ENCODE peak calls at places on chromosomes 5 and 9, in six cellular contexts. Z is GM12878, V is HL-60, R is H1, E is SK-N-SH, O is HepG2. G is an unnamed sample.

GRCh38 chr9:4489919-4490704 is at the start of gene SLC1A1:
- DNase-seq in O (no peak), Z (peak), E (peak), R (no peak), V (peak), G (no peak)

GRCh38 chr5:108869066-108869465 is 121.4 kb downstream of the FER start:
- DNase-seq in O (no peak), E (no peak), Z (no peak), R (no peak), V (no peak), G (no peak)

GRCh38 chr9:115207003-115207837 is 89.3 kb upstream of the TNC start:
- DNase-seq in O (no peak), R (no peak), V (no peak), Z (peak), E (no peak), G (no peak)

GRCh38 chr5:31880460-31880859 is 241.5 kb downstream of the PDZD2 start:
- DNase-seq in V (no peak), R (no peak), Z (no peak), E (no peak), O (no peak), G (no peak)

GRCh38 chr9:4690144-4690543 is 10.8 kb downstream of the CDC37L1 start:
- DNase-seq in V (no peak), O (no peak), Z (no peak), E (no peak), R (no peak), G (no peak)

GRCh38 chr9:20898885-20899554 is 132.4 kb downstream of the HACD4 start:
- DNase-seq in Z (no peak), E (peak), R (no peak), O (no peak), V (no peak), G (no peak)

GRCh38 chr5:143352691-143353090 is 50.8 kb downstream of the NR3C1 start:
- DNase-seq in Z (no peak), O (no peak), V (no peak), R (no peak), E (no peak), G (no peak)

GRCh38 chr5:157594675-157595074 is 19.1 kb upstream of the ADAM19 start:
- DNase-seq in V (no peak), O (no peak), Z (no peak), E (no peak), R (no peak), G (no peak)

GRCh38 chr5:179475211-179475840 is 75.0 kb upstream of the RUFY1 start:
- DNase-seq in E (no peak), Z (no peak), R (no peak), V (no peak), O (no peak), G (no peak)

GRCh38 chr5:159208508-159209437 is 580 bp downstream of the RNF145 start:
- DNase-seq in E (peak), O (peak), Z (no peak), R (no peak), V (no peak), G (peak)

GRCh38 chr5:111512026-111512405 is 319 bp downstream of the STARD4 start:
- DNase-seq in R (no peak), E (no peak), V (no peak), O (peak), Z (no peak), G (no peak)

GRCh38 chr5:39219433-39219832 is at the start of gene FYB1:
- DNase-seq in O (no peak), Z (no peak), R (no peak), E (no peak), V (peak), G (no peak)

GRCh38 chr9:98129451-98129881 is 10.4 kb upstream of the TRIM14 start:
- DNase-seq in O (no peak), E (no peak), V (peak), Z (no peak), R (no peak), G (no peak)

GRCh38 chr5:75952963-75953362 is 130.2 kb upstream of the SV2C start:
- DNase-seq in V (no peak), E (no peak), O (no peak), Z (no peak), R (no peak), G (no peak)

GRCh38 chr5:111742166-111742565 is 14.8 kb downstream of the NREP start:
- DNase-seq in O (no peak), R (no peak), Z (no peak), E (no peak), V (no peak), G (no peak)

GRCh38 chr9:131101207-131101964 is 5.1 kb downstream of the AIF1L start:
- DNase-seq in V (no peak), E (peak), R (no peak), Z (no peak), O (no peak), G (peak)

GRCh38 chr5:124040799-124041198 is 528.8 kb downstream of the CSNK1G3 start:
- DNase-seq in O (no peak), R (no peak), Z (no peak), V (no peak), E (no peak), G (no peak)

GRCh38 chr9:112354081-112354743 is 20.8 kb upstream of the PTBP3 start:
- DNase-seq in E (no peak), V (no peak), R (no peak), O (no peak), Z (no peak), G (no peak)

GRCh38 chr5:64594601-64595518 is 89.0 kb downstream of the RGS7BP start:
- DNase-seq in R (no peak), V (no peak), E (no peak), O (no peak), Z (no peak), G (peak)

GRCh38 chr9:137326436-137327060 is 24.5 kb upstream of the NRARP start:
- DNase-seq in Z (peak), V (peak), O (no peak), R (no peak), E (no peak), G (no peak)

GRCh38 chr5:125190232-125191051 is 444.0 kb upstream of the ZNF608 start:
- DNase-seq in R (no peak), Z (no peak), O (no peak), E (peak), V (no peak), G (no peak)

GRCh38 chr9:121510766-121511555 is 11.3 kb upstream of the GGTA1 start:
- DNase-seq in V (no peak), O (no peak), R (no peak), Z (no peak), E (peak), G (peak)

GRCh38 chr9:38208206-38208901 is 139.3 kb upstream of the SHB start:
- DNase-seq in R (no peak), O (peak), Z (no peak), V (no peak), E (no peak), G (no peak)

GRCh38 chr5:145178667-145179523 is 656.2 kb downstream of the PRELID2 start:
- DNase-seq in E (no peak), Z (no peak), R (no peak), O (peak), V (no peak), G (no peak)

GRCh38 chr5:135694016-135694415 is 115.2 kb upstream of the CXCL14 start:
- DNase-seq in O (no peak), Z (no peak), E (no peak), V (no peak), R (no peak), G (no peak)

GRCh38 chr9:81526587-81526986 is 162.8 kb downstream of the TLE1 start:
- DNase-seq in E (no peak), Z (no peak), V (no peak), O (no peak), R (no peak), G (no peak)

GRCh38 chr5:39476466-39477215 is 51.9 kb upstream of the DAB2 start:
- DNase-seq in E (no peak), V (no peak), O (no peak), Z (no peak), R (no peak), G (no peak)

DNA sequence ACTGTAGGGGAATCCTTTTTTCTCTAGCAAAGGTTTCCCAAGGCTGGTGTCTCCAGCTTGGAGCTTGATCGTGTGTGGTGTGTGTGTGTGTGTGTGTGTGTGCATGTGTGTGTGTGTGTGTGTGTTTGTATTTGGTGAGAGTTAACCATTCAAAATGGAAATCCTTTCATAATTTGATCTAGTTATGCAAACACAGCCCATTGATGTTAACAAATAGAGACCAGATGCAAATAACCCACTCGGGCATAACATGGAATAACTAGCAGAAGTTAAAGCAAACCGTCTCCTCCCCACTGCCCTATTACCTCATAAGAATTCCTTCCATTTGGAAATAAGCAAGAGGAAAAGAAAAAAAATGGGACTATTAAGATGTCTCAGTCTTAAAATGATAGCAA is 24.9 kb upstream of the ZSWIM6 start:
- DNase-seq in E (no peak), Z (no peak), O (no peak), V (no peak), R (no peak), G (no peak)
- TF ChIP-seq GABPA in E (no peak), Z (no peak), O (no peak), V (no peak), R (no peak), G (no peak)

GRCh38 chr9:36337002-36337401 is 63.1 kb downstream of the RNF38 start:
- DNase-seq in E (no peak), Z (no peak), V (no peak), O (no peak), R (no peak), G (no peak)

GRCh38 chr9:36332006-36332405 is 68.1 kb downstream of the RNF38 start:
- DNase-seq in Z (no peak), E (no peak), R (no peak), V (no peak), O (no peak), G (no peak)

GRCh38 chr9:36341936-36342577 is 58.0 kb downstream of the RNF38 start:
- DNase-seq in O (no peak), V (no peak), Z (no peak), E (no peak), R (no peak), G (no peak)

GRCh38 chr9:36337865-36338264 is 62.2 kb downstream of the RNF38 start:
- DNase-seq in V (no peak), E (no peak), R (no peak), O (no peak), Z (no peak), G (no peak)

DNA sequence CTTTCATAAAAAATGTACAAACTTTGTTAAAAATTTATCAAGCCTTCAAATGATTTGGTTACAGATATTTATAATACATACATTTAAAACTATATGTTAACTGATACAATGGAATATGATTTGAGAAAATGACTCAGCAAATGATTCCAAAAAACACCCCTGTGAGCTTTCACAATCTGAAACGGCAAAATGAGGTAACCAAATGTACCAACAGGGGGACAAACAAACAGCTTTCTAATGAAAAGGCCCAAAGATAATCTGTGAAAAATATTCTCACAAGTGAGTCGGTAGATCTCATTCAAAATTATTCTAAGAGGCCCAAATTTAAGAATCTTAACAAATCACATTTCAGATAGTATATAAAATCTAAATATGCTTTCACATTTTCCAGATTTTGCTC is 63.6 kb downstream of the RNF38 start:
- DNase-seq in O (no peak), V (no peak), R (no peak), E (no peak), Z (no peak), G (no peak)
- TF ChIP-seq GABPA in O (no peak), V (no peak), R (no peak), E (no peak), Z (no peak), G (no peak)

DNA sequence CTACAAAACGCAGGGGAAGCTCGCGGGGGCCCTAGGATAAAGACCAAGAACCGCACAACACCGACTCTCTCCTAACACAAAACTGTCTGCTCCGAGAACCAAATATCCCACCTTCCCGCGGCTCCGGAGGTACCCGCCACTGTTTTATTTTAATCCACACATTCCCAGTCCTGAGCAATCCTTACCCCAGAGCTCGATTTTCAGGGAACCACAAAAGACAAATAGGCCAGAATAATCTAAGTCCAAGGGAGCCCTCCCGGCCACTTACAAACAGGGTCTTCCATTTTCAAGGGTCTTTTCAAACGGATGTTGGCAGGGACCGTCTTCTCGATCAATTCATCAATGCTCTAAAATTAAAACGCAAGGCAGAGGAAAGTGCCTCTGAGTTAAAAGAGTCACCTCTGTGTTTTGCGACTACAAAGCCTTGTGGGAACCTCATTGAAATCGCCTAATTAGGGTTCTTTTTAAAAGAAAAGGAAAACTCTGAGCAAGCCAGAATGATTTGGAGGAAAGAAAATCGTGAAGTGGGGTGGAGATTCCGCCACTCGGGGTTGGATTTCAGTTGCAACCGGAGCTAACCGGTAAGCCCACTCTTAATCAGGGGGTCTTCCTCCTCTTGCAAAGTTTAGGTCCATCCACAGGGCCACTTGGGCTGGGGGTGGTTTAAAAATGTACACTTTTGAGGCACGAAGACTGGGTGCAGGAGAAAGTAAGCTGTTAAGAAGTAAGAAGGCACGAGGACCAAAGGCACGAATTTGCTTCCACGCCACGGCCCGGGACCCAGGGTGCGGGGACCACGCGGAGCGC is 980 bp downstream of the GLDC start:
- DNase-seq in O (no peak), V (no peak), Z (no peak), E (no peak), R (no peak), G (no peak)
- TF ChIP-seq GABPA in O (no peak), V (no peak), Z (no peak), E (no peak), R (no peak), G (no peak)

GRCh38 chr9:133189826-133190225 is 19.2 kb downstream of the OBP2B start:
- DNase-seq in V (no peak), E (no peak), R (no peak), O (no peak), Z (no peak), G (no peak)

GRCh38 chr9:133186736-133187135 is 22.3 kb downstream of the OBP2B start:
- DNase-seq in O (no peak), Z (no peak), R (no peak), V (no peak), E (no peak), G (no peak)

GRCh38 chr9:133187561-133188005 is 21.5 kb downstream of the OBP2B start:
- DNase-seq in Z (no peak), E (no peak), R (no peak), O (no peak), V (no peak), G (no peak)

GRCh38 chr9:133188843-133189180 is 20.2 kb downstream of the OBP2B start:
- DNase-seq in R (no peak), E (no peak), O (no peak), V (no peak), Z (no peak), G (no peak)

DNA sequence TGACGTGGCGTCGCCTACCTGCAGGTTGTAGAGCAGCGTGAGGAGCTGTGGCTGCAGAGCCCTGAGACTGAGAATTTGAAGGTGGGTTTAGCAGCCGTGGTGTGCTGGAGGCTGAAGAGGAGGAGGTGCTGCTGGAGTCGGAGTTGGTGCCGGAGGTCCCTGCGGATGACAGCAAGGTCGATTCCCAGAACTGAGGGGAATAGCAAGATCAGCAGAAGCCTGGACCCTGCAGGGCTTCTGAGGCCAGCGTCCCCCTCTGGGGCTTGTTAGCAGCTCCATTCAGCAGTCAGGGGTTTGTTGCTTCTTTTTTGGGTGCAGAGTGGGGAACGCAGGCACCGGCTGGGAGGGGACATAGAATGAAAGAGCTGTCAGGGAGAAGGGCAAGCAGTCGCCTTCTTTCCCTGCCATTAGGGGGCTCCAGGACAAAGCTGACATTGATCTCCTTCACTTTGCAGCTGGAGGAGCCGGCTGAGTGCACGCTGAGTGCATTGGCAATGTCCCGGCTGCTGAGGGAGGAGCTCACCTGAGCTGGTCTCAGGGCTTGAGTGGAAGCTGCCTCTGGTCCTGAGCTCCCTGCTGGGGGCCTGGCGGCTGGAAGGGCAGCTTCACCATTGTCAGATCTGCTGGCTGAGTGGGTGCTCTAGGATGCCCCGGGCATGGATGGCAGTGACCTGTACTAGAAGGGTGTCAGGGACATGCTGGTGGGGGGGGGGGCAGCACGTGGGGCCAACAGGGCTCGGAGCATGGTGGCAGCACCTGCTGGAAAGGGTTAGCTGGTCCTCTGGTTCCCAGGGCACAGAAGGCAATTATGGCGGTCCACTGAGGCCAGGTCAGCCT is 20.8 kb downstream of the OBP2B start:
- DNase-seq in Z (no peak), R (no peak), O (peak), V (no peak), E (peak), G (peak)
- TF ChIP-seq GABPA in Z (no peak), R (no peak), O (no peak), V (no peak), E (no peak), G (no peak)

DNA sequence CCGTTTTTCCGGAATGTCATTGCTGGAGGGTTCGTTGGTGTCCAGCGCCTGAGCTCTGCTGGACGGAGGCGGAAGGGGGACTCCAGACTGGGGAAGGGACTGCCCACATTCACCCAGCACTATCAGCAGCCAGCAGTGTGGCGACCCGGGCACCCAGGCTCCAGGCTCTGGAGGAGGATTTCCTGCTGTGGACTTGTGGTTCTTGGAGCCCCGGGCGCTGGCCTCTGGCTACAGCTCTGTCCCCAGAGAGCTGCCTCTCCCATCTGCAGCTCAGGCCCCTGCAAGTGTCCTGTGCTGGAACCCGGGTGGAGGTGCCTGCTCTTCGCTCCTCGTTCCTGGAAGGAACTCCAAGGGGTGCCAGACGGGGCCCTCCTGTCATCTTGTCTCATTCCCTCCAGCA is 152.6 kb downstream of the RGS3 start:
- DNase-seq in R (no peak), V (no peak), E (no peak), O (no peak), Z (no peak), G (no peak)
- TF ChIP-seq GABPA in R (no peak), V (no peak), E (no peak), O (no peak), Z (no peak), G (no peak)

GRCh38 chr9:86550411-86550810 is 196.2 kb upstream of the TUT7 start:
- DNase-seq in R (no peak), O (no peak), V (no peak), Z (no peak), E (no peak), G (no peak)
- TF ChIP-seq GABPA in R (no peak), O (no peak), V (no peak), Z (no peak), E (no peak), G (no peak)

GRCh38 chr9:133614678-133615077 is 5.5 kb upstream of the FAM163B start:
- DNase-seq in O (no peak), V (no peak), R (no peak), Z (no peak), E (no peak), G (no peak)
- TF ChIP-seq GABPA in O (no peak), V (no peak), R (no peak), Z (no peak), E (no peak), G (no peak)

DNA sequence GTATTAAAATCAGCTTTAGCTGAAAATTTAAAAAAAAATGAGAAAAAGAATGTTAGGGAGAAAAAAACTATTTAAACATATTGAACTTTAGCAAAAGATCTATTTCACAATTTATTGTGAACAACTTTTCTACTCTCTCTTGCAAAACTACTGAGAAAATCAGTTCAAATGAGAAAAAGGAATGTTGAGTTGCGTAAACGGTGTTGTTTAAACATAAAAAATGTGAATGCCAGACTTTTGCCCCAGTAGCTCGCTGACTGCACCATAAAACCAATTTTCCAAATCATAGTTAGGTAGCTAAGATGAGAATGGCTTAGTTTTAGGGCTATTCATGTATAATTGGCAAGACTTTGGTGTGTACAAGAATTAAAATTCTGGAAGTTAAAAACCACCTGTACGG is 13.4 kb upstream of the RAD23B start:
- DNase-seq in V (no peak), R (no peak), Z (no peak), E (no peak), O (peak), G (no peak)
- TF ChIP-seq GABPA in V (no peak), R (no peak), Z (no peak), E (no peak), O (no peak), G (no peak)

GRCh38 chr5:35815089-35815936 is 41.4 kb upstream of the IL7R start:
- DNase-seq in R (no peak), O (peak), Z (no peak), E (peak), V (no peak), G (peak)
- TF ChIP-seq GABPA in R (no peak), O (no peak), Z (no peak), E (no peak), V (no peak), G (no peak)

G was measured in K562.